ENCODE peak calls at places on chromosomes 1 and 21, in eight cellular contexts. One of them, this sample, is unnamed.
A peak's percentile ranks its signal among the peaks of the same experiment; 100 is the strongest.

GRCh38 chr21:35077975-35078374 is 28.9 kb upstream of the RUNX1 start:
- DNase-seq in GM12878: no peak
- DNase-seq in body of pancreas: no peak
- DNase-seq in kidney: no peak
- DNase-seq in neuronal stem cell: no peak
- DNase-seq in AG09309: no peak
- DNase-seq in BE2C: no peak
- DNase-seq in fibroblast of lung: peak; percentile 57
- DNase-seq in this sample: no peak

GRCh38 chr1:99465176-99465900 is 180.6 kb upstream of the PALMD start:
- DNase-seq in neuronal stem cell: no peak
- DNase-seq in AG09309: peak; percentile 92
- DNase-seq in fibroblast of lung: peak; percentile 93
- DNase-seq in BE2C: no peak
- DNase-seq in kidney: no peak
- DNase-seq in body of pancreas: no peak
- DNase-seq in GM12878: no peak
- DNase-seq in this sample: no peak

GRCh38 chr1:19894218-19894617 is 12.0 kb downstream of the OTUD3 start:
- DNase-seq in kidney: no peak
- DNase-seq in neuronal stem cell: no peak
- DNase-seq in GM12878: no peak
- DNase-seq in body of pancreas: no peak
- DNase-seq in AG09309: no peak
- DNase-seq in BE2C: no peak
- DNase-seq in fibroblast of lung: peak; percentile 68
- DNase-seq in this sample: no peak

GRCh38 chr1:221276911-221277310 is 397.7 kb downstream of the HLX start:
- DNase-seq in fibroblast of lung: peak; percentile 61
- DNase-seq in body of pancreas: no peak
- DNase-seq in BE2C: no peak
- DNase-seq in AG09309: no peak
- DNase-seq in GM12878: no peak
- DNase-seq in kidney: no peak
- DNase-seq in neuronal stem cell: no peak
- DNase-seq in this sample: no peak

GRCh38 chr1:227939791-227940771 is 7.7 kb downstream of the WNT9A start:
- DNase-seq in body of pancreas: peak; percentile 3
- DNase-seq in AG09309: no peak
- DNase-seq in kidney: peak; percentile 64
- DNase-seq in fibroblast of lung: no peak
- DNase-seq in GM12878: no peak
- DNase-seq in neuronal stem cell: no peak
- DNase-seq in BE2C: no peak
- DNase-seq in this sample: no peak

GRCh38 chr1:189673223-189673622 is 804.4 kb downstream of the BRINP3 start:
- DNase-seq in fibroblast of lung: no peak
- DNase-seq in GM12878: no peak
- DNase-seq in AG09309: no peak
- DNase-seq in body of pancreas: no peak
- DNase-seq in kidney: no peak
- DNase-seq in neuronal stem cell: no peak
- DNase-seq in BE2C: no peak
- DNase-seq in this sample: no peak

GRCh38 chr1:147246910-147247655 is 4.6 kb downstream of the CHD1L start:
- DNase-seq in fibroblast of lung: no peak
- DNase-seq in AG09309: no peak
- DNase-seq in neuronal stem cell: no peak
- DNase-seq in kidney: no peak
- DNase-seq in BE2C: no peak
- DNase-seq in GM12878: no peak
- DNase-seq in body of pancreas: no peak
- DNase-seq in this sample: no peak

GRCh38 chr1:156896490-156897033 is 3.0 kb downstream of the PEAR1 start:
- DNase-seq in AG09309: peak; percentile 43
- DNase-seq in neuronal stem cell: no peak
- DNase-seq in fibroblast of lung: peak; percentile 96
- DNase-seq in body of pancreas: no peak
- DNase-seq in BE2C: no peak
- DNase-seq in GM12878: no peak
- DNase-seq in kidney: peak; percentile 85
- DNase-seq in this sample: no peak

GRCh38 chr1:155522069-155522468 is 40.5 kb downstream of the ASH1L start:
- DNase-seq in fibroblast of lung: peak; percentile 40
- DNase-seq in AG09309: no peak
- DNase-seq in GM12878: no peak
- DNase-seq in BE2C: no peak
- DNase-seq in kidney: no peak
- DNase-seq in neuronal stem cell: no peak
- DNase-seq in body of pancreas: no peak
- DNase-seq in this sample: no peak

GRCh38 chr1:9293512-9294439 is 1.1 kb downstream of the SPSB1 start:
- DNase-seq in neuronal stem cell: no peak
- DNase-seq in BE2C: no peak
- DNase-seq in fibroblast of lung: peak; percentile 67
- DNase-seq in kidney: no peak
- DNase-seq in AG09309: no peak
- DNase-seq in body of pancreas: peak; percentile 50
- DNase-seq in GM12878: no peak
- DNase-seq in this sample: peak; percentile 46

GRCh38 chr1:176773038-176773437 is 310.1 kb downstream of the PAPPA2 start:
- DNase-seq in AG09309: no peak
- DNase-seq in neuronal stem cell: no peak
- DNase-seq in body of pancreas: no peak
- DNase-seq in fibroblast of lung: no peak
- DNase-seq in GM12878: no peak
- DNase-seq in kidney: no peak
- DNase-seq in BE2C: no peak
- DNase-seq in this sample: no peak

GRCh38 chr1:246591504-246591903 is 25.2 kb downstream of the CNST start:
- DNase-seq in AG09309: no peak
- DNase-seq in BE2C: no peak
- DNase-seq in body of pancreas: no peak
- DNase-seq in neuronal stem cell: no peak
- DNase-seq in fibroblast of lung: no peak
- DNase-seq in kidney: no peak
- DNase-seq in GM12878: peak; percentile 67
- DNase-seq in this sample: no peak

GRCh38 chr1:201681375-201681774 is 142.4 kb downstream of the NAV1 start:
- DNase-seq in BE2C: no peak
- DNase-seq in AG09309: no peak
- DNase-seq in body of pancreas: no peak
- DNase-seq in neuronal stem cell: no peak
- DNase-seq in kidney: no peak
- DNase-seq in fibroblast of lung: no peak
- DNase-seq in GM12878: no peak
- DNase-seq in this sample: no peak

GRCh38 chr1:10107985-10108663 is 75.4 kb downstream of the UBE4B start:
- DNase-seq in BE2C: no peak
- DNase-seq in fibroblast of lung: peak; percentile 98
- DNase-seq in kidney: no peak
- DNase-seq in body of pancreas: no peak
- DNase-seq in AG09309: peak; percentile 32
- DNase-seq in GM12878: no peak
- DNase-seq in neuronal stem cell: no peak
- DNase-seq in this sample: peak; percentile 51

GRCh38 chr1:235725493-235725892 is 75.9 kb upstream of the GNG4 start:
- DNase-seq in fibroblast of lung: no peak
- DNase-seq in body of pancreas: no peak
- DNase-seq in kidney: no peak
- DNase-seq in BE2C: no peak
- DNase-seq in neuronal stem cell: no peak
- DNase-seq in AG09309: no peak
- DNase-seq in GM12878: no peak
- DNase-seq in this sample: no peak

GRCh38 chr1:62194651-62195282 is at the start of gene L1TD1:
- DNase-seq in body of pancreas: no peak
- DNase-seq in fibroblast of lung: no peak
- DNase-seq in kidney: no peak
- DNase-seq in GM12878: no peak
- DNase-seq in AG09309: no peak
- DNase-seq in neuronal stem cell: peak; percentile 60
- DNase-seq in BE2C: no peak
- DNase-seq in this sample: no peak

GRCh38 chr1:23254584-23254983 is 37.3 kb upstream of the HTR1D start:
- DNase-seq in GM12878: no peak
- DNase-seq in body of pancreas: no peak
- DNase-seq in BE2C: no peak
- DNase-seq in kidney: no peak
- DNase-seq in AG09309: no peak
- DNase-seq in neuronal stem cell: no peak
- DNase-seq in fibroblast of lung: no peak
- DNase-seq in this sample: no peak

GRCh38 chr1:212935387-212935981 is 14.9 kb upstream of the VASH2 start:
- DNase-seq in BE2C: no peak
- DNase-seq in neuronal stem cell: no peak
- DNase-seq in AG09309: no peak
- DNase-seq in body of pancreas: no peak
- DNase-seq in kidney: no peak
- DNase-seq in GM12878: no peak
- DNase-seq in fibroblast of lung: no peak
- DNase-seq in this sample: no peak

GRCh38 chr1:16925635-16926490 is 4.1 kb downstream of the CROCC start:
- DNase-seq in GM12878: no peak
- DNase-seq in BE2C: no peak
- DNase-seq in fibroblast of lung: no peak
- DNase-seq in neuronal stem cell: no peak
- DNase-seq in kidney: peak; percentile 79
- DNase-seq in AG09309: no peak
- DNase-seq in body of pancreas: no peak
- DNase-seq in this sample: no peak

GRCh38 chr1:223716302-223716862 is 4.0 kb downstream of the CAPN2 start:
- DNase-seq in AG09309: no peak
- DNase-seq in body of pancreas: no peak
- DNase-seq in neuronal stem cell: no peak
- DNase-seq in kidney: no peak
- DNase-seq in BE2C: no peak
- DNase-seq in fibroblast of lung: peak; percentile 55
- DNase-seq in GM12878: peak; percentile 47
- DNase-seq in this sample: no peak

GRCh38 chr1:23745515-23745914 is 2.2 kb downstream of the ELOA start:
- DNase-seq in fibroblast of lung: peak; percentile 46
- DNase-seq in kidney: no peak
- DNase-seq in GM12878: no peak
- DNase-seq in BE2C: no peak
- DNase-seq in body of pancreas: peak; percentile 83
- DNase-seq in AG09309: no peak
- DNase-seq in neuronal stem cell: no peak
- DNase-seq in this sample: peak; percentile 47

GRCh38 chr1:116950497-116951174 is 40.9 kb downstream of the PTGFRN start:
- DNase-seq in BE2C: no peak
- DNase-seq in neuronal stem cell: no peak
- DNase-seq in AG09309: no peak
- DNase-seq in body of pancreas: no peak
- DNase-seq in fibroblast of lung: peak; percentile 44
- DNase-seq in GM12878: no peak
- DNase-seq in kidney: no peak
- DNase-seq in this sample: no peak

GRCh38 chr21:17583898-17584297 is 28.8 kb downstream of the BTG3 start:
- DNase-seq in GM12878: no peak
- DNase-seq in kidney: no peak
- DNase-seq in AG09309: no peak
- DNase-seq in body of pancreas: no peak
- DNase-seq in BE2C: no peak
- DNase-seq in fibroblast of lung: no peak
- DNase-seq in neuronal stem cell: no peak
- DNase-seq in this sample: no peak

GRCh38 chr1:18700530-18700929 is 69.9 kb downstream of the PAX7 start:
- DNase-seq in body of pancreas: no peak
- DNase-seq in fibroblast of lung: no peak
- DNase-seq in GM12878: no peak
- DNase-seq in BE2C: no peak
- DNase-seq in kidney: no peak
- DNase-seq in AG09309: no peak
- DNase-seq in neuronal stem cell: no peak
- DNase-seq in this sample: no peak

GRCh38 chr1:245232936-245233335 is 78.2 kb downstream of the KIF26B start:
- DNase-seq in body of pancreas: no peak
- DNase-seq in GM12878: no peak
- DNase-seq in fibroblast of lung: no peak
- DNase-seq in kidney: no peak
- DNase-seq in neuronal stem cell: no peak
- DNase-seq in BE2C: no peak
- DNase-seq in AG09309: no peak
- DNase-seq in this sample: no peak

GRCh38 chr1:21763236-21763635 is 19.7 kb downstream of the USP48 start:
- DNase-seq in GM12878: no peak
- DNase-seq in BE2C: no peak
- DNase-seq in neuronal stem cell: no peak
- DNase-seq in body of pancreas: no peak
- DNase-seq in kidney: no peak
- DNase-seq in fibroblast of lung: no peak
- DNase-seq in AG09309: no peak
- DNase-seq in this sample: no peak

GRCh38 chr1:46983416-46983815 is 40.1 kb upstream of the CYP4X1 start:
- DNase-seq in AG09309: no peak
- DNase-seq in body of pancreas: no peak
- DNase-seq in fibroblast of lung: no peak
- DNase-seq in BE2C: no peak
- DNase-seq in kidney: no peak
- DNase-seq in neuronal stem cell: no peak
- DNase-seq in GM12878: no peak
- DNase-seq in this sample: no peak
- H3K4me3 ChIP-seq in AG09309: no peak overlapping the region
- H3K4me3 ChIP-seq in body of pancreas: no peak overlapping the region
- H3K4me3 ChIP-seq in fibroblast of lung: no peak overlapping the region
- H3K4me3 ChIP-seq in BE2C: no peak overlapping the region
- H3K4me3 ChIP-seq in kidney: no peak overlapping the region
- H3K4me3 ChIP-seq in neuronal stem cell: no peak overlapping the region
- H3K4me3 ChIP-seq in GM12878: no peak overlapping the region
- H3K4me3 ChIP-seq in this sample: no peak overlapping the region

GRCh38 chr1:115098979-115099692 is 9.8 kb upstream of the TSPAN2 start:
- DNase-seq in BE2C: no peak
- DNase-seq in fibroblast of lung: peak; percentile 75
- DNase-seq in kidney: no peak
- DNase-seq in AG09309: peak; percentile 55
- DNase-seq in GM12878: peak; percentile 37
- DNase-seq in neuronal stem cell: no peak
- DNase-seq in body of pancreas: peak; percentile 41
- DNase-seq in this sample: no peak

GRCh38 chr1:115099693-115100050 is 10.4 kb upstream of the TSPAN2 start:
- DNase-seq in kidney: no peak
- DNase-seq in BE2C: no peak
- DNase-seq in GM12878: no peak
- DNase-seq in AG09309: no peak
- DNase-seq in body of pancreas: no peak
- DNase-seq in neuronal stem cell: no peak
- DNase-seq in fibroblast of lung: peak; percentile 50
- DNase-seq in this sample: no peak
- H3K4me3 ChIP-seq in kidney: peak overlapping the region; percentile 63
- H3K4me3 ChIP-seq in BE2C: no peak overlapping the region
- H3K4me3 ChIP-seq in GM12878: peak overlapping the region; percentile 62
- H3K4me3 ChIP-seq in AG09309: peak overlapping the region; percentile 15
- H3K4me3 ChIP-seq in body of pancreas: no peak overlapping the region
- H3K4me3 ChIP-seq in neuronal stem cell: no peak overlapping the region
- H3K4me3 ChIP-seq in fibroblast of lung: peak overlapping the region; percentile 40
- H3K4me3 ChIP-seq in this sample: no peak overlapping the region

GRCh38 chr1:57612833-57613232 is 189.0 kb upstream of the DAB1 start:
- DNase-seq in GM12878: no peak
- DNase-seq in neuronal stem cell: no peak
- DNase-seq in AG09309: no peak
- DNase-seq in BE2C: no peak
- DNase-seq in body of pancreas: no peak
- DNase-seq in kidney: no peak
- DNase-seq in fibroblast of lung: no peak
- DNase-seq in this sample: no peak
- H3K4me3 ChIP-seq in GM12878: no peak overlapping the region
- H3K4me3 ChIP-seq in neuronal stem cell: no peak overlapping the region
- H3K4me3 ChIP-seq in AG09309: no peak overlapping the region
- H3K4me3 ChIP-seq in BE2C: no peak overlapping the region
- H3K4me3 ChIP-seq in body of pancreas: no peak overlapping the region
- H3K4me3 ChIP-seq in kidney: no peak overlapping the region
- H3K4me3 ChIP-seq in fibroblast of lung: no peak overlapping the region
- H3K4me3 ChIP-seq in this sample: no peak overlapping the region

GRCh38 chr1:38727629-38728175 is 131.9 kb downstream of the RRAGC start:
- DNase-seq in kidney: no peak
- DNase-seq in fibroblast of lung: no peak
- DNase-seq in AG09309: no peak
- DNase-seq in GM12878: no peak
- DNase-seq in body of pancreas: no peak
- DNase-seq in BE2C: no peak
- DNase-seq in neuronal stem cell: no peak
- DNase-seq in this sample: no peak
- H3K4me3 ChIP-seq in kidney: peak overlapping the region; percentile 11
- H3K4me3 ChIP-seq in fibroblast of lung: no peak overlapping the region
- H3K4me3 ChIP-seq in AG09309: no peak overlapping the region
- H3K4me3 ChIP-seq in GM12878: no peak overlapping the region
- H3K4me3 ChIP-seq in body of pancreas: no peak overlapping the region
- H3K4me3 ChIP-seq in BE2C: peak overlapping the region; percentile 26
- H3K4me3 ChIP-seq in neuronal stem cell: no peak overlapping the region
- H3K4me3 ChIP-seq in this sample: peak overlapping the region; percentile 14

This sample was measured in A673.